ENCODE peak calls at places on chromosomes 12 and 14, in eight cellular contexts. One of them, this sample, is unnamed.

GRCh38 chr14:66735853-66736252 is 227.9 kb downstream of the GPHN start:
- DNase-seq in A549: no peak
- DNase-seq in SK-N-SH: no peak
- DNase-seq in HepG2: no peak
- DNase-seq in transverse colon: no peak
- DNase-seq in ovary: no peak
- DNase-seq in K562: no peak
- DNase-seq in suprapubic skin: no peak
- DNase-seq in this sample: no peak

GRCh38 chr12:127550271-127550670 is 716.7 kb upstream of the TMEM132C start:
- DNase-seq in A549: no peak
- DNase-seq in SK-N-SH: no peak
- DNase-seq in HepG2: no peak
- DNase-seq in transverse colon: no peak
- DNase-seq in ovary: no peak
- DNase-seq in K562: no peak
- DNase-seq in suprapubic skin: no peak
- DNase-seq in this sample: no peak

GRCh38 chr14:69087061-69087461 is 65.9 kb downstream of the DCAF5 start:
- DNase-seq in A549: no peak
- DNase-seq in SK-N-SH: no peak
- DNase-seq in HepG2: no peak
- DNase-seq in transverse colon: no peak
- DNase-seq in ovary: no peak
- DNase-seq in K562: no peak
- DNase-seq in suprapubic skin: no peak
- DNase-seq in this sample: no peak

GRCh38 chr12:93441111-93441616 is 583 bp downstream of the UBE2N start:
- DNase-seq in A549: peak
- DNase-seq in SK-N-SH: peak
- DNase-seq in HepG2: no peak
- DNase-seq in transverse colon: peak
- DNase-seq in ovary: peak
- DNase-seq in K562: peak
- DNase-seq in suprapubic skin: peak
- DNase-seq in this sample: peak

GRCh38 chr14:105701456-105702274 is 175.3 kb downstream of the TMEM121 start:
- DNase-seq in A549: no peak
- DNase-seq in SK-N-SH: no peak
- DNase-seq in HepG2: no peak
- DNase-seq in transverse colon: no peak
- DNase-seq in ovary: no peak
- DNase-seq in K562: no peak
- DNase-seq in suprapubic skin: no peak
- DNase-seq in this sample: no peak

GRCh38 chr14:61476737-61477410 is 155.5 kb downstream of the PRKCH start:
- DNase-seq in A549: peak
- DNase-seq in SK-N-SH: peak
- DNase-seq in HepG2: no peak
- DNase-seq in transverse colon: peak
- DNase-seq in ovary: no peak
- DNase-seq in K562: peak
- DNase-seq in suprapubic skin: no peak
- DNase-seq in this sample: peak

GRCh38 chr12:30989754-30990153 is 63.2 kb downstream of the TSPAN11 start:
- DNase-seq in A549: peak
- DNase-seq in SK-N-SH: peak
- DNase-seq in HepG2: peak
- DNase-seq in transverse colon: peak
- DNase-seq in ovary: no peak
- DNase-seq in K562: peak
- DNase-seq in suprapubic skin: no peak
- DNase-seq in this sample: no peak

GRCh38 chr14:76407449-76408150 is 31.7 kb downstream of the ESRRB start:
- DNase-seq in A549: no peak
- DNase-seq in SK-N-SH: no peak
- DNase-seq in HepG2: no peak
- DNase-seq in transverse colon: no peak
- DNase-seq in ovary: no peak
- DNase-seq in K562: no peak
- DNase-seq in suprapubic skin: no peak
- DNase-seq in this sample: no peak

GRCh38 chr12:29158364-29158763 is 9.3 kb downstream of the FAR2 start:
- DNase-seq in A549: no peak
- DNase-seq in SK-N-SH: no peak
- DNase-seq in HepG2: no peak
- DNase-seq in transverse colon: no peak
- DNase-seq in ovary: no peak
- DNase-seq in K562: no peak
- DNase-seq in suprapubic skin: no peak
- DNase-seq in this sample: no peak

GRCh38 chr12:12487490-12487889 is 75.2 kb downstream of the DUSP16 start:
- DNase-seq in A549: no peak
- DNase-seq in SK-N-SH: no peak
- DNase-seq in HepG2: no peak
- DNase-seq in transverse colon: no peak
- DNase-seq in ovary: no peak
- DNase-seq in K562: no peak
- DNase-seq in suprapubic skin: no peak
- DNase-seq in this sample: no peak

GRCh38 chr12:60529261-60529660 is 933.4 kb downstream of the SLC16A7 start:
- DNase-seq in A549: no peak
- DNase-seq in SK-N-SH: no peak
- DNase-seq in HepG2: no peak
- DNase-seq in transverse colon: no peak
- DNase-seq in ovary: no peak
- DNase-seq in K562: no peak
- DNase-seq in suprapubic skin: no peak
- DNase-seq in this sample: no peak

GRCh38 chr12:57215668-57216013 is 953 bp upstream of the NXPH4 start:
- DNase-seq in A549: no peak
- DNase-seq in SK-N-SH: no peak
- DNase-seq in HepG2: no peak
- DNase-seq in transverse colon: no peak
- DNase-seq in ovary: no peak
- DNase-seq in K562: no peak
- DNase-seq in suprapubic skin: no peak
- DNase-seq in this sample: no peak

GRCh38 chr12:24911284-24911791 is 37.6 kb downstream of the BCAT1 start:
- DNase-seq in A549: no peak
- DNase-seq in SK-N-SH: no peak
- DNase-seq in HepG2: peak
- DNase-seq in transverse colon: no peak
- DNase-seq in ovary: no peak
- DNase-seq in K562: peak
- DNase-seq in suprapubic skin: no peak
- DNase-seq in this sample: no peak

GRCh38 chr12:117875652-117876491 is 92.9 kb downstream of the KSR2 start:
- DNase-seq in A549: no peak
- DNase-seq in SK-N-SH: peak
- DNase-seq in HepG2: no peak
- DNase-seq in transverse colon: no peak
- DNase-seq in ovary: no peak
- DNase-seq in K562: peak
- DNase-seq in suprapubic skin: no peak
- DNase-seq in this sample: no peak

GRCh38 chr14:24673059-24673458 is 39.1 kb upstream of the GZMB start:
- DNase-seq in A549: no peak
- DNase-seq in SK-N-SH: no peak
- DNase-seq in HepG2: no peak
- DNase-seq in transverse colon: no peak
- DNase-seq in ovary: no peak
- DNase-seq in K562: no peak
- DNase-seq in suprapubic skin: no peak
- DNase-seq in this sample: no peak

GRCh38 chr12:105775351-105775750 is 363.4 kb downstream of the NUAK1 start:
- DNase-seq in A549: no peak
- DNase-seq in SK-N-SH: no peak
- DNase-seq in HepG2: no peak
- DNase-seq in transverse colon: no peak
- DNase-seq in ovary: no peak
- DNase-seq in K562: peak
- DNase-seq in suprapubic skin: no peak
- DNase-seq in this sample: no peak

GRCh38 chr14:30296956-30297405 is 262.0 kb upstream of the G2E3 start:
- DNase-seq in A549: no peak
- DNase-seq in SK-N-SH: no peak
- DNase-seq in HepG2: no peak
- DNase-seq in transverse colon: no peak
- DNase-seq in ovary: no peak
- DNase-seq in K562: peak
- DNase-seq in suprapubic skin: no peak
- DNase-seq in this sample: no peak

GRCh38 chr12:103639983-103640382 is 52.9 kb downstream of the STAB2 start:
- DNase-seq in A549: no peak
- DNase-seq in SK-N-SH: no peak
- DNase-seq in HepG2: no peak
- DNase-seq in transverse colon: no peak
- DNase-seq in ovary: no peak
- DNase-seq in K562: no peak
- DNase-seq in suprapubic skin: no peak
- DNase-seq in this sample: no peak

GRCh38 chr14:72366619-72367018 is 434.4 kb downstream of the RGS6 start:
- DNase-seq in A549: no peak
- DNase-seq in SK-N-SH: no peak
- DNase-seq in HepG2: no peak
- DNase-seq in transverse colon: no peak
- DNase-seq in ovary: no peak
- DNase-seq in K562: no peak
- DNase-seq in suprapubic skin: no peak
- DNase-seq in this sample: no peak

GRCh38 chr12:108589028-108589839 is 8.7 kb downstream of the TMEM119 start:
- DNase-seq in A549: no peak
- DNase-seq in SK-N-SH: peak
- DNase-seq in HepG2: no peak
- DNase-seq in transverse colon: no peak
- DNase-seq in ovary: no peak
- DNase-seq in K562: no peak
- DNase-seq in suprapubic skin: no peak
- DNase-seq in this sample: no peak

GRCh38 chr12:45304514-45305178 is 88.8 kb downstream of the ANO6 start:
- DNase-seq in A549: no peak
- DNase-seq in SK-N-SH: no peak
- DNase-seq in HepG2: no peak
- DNase-seq in transverse colon: no peak
- DNase-seq in ovary: no peak
- DNase-seq in K562: no peak
- DNase-seq in suprapubic skin: no peak
- DNase-seq in this sample: no peak
- H3K27ac ChIP-seq in A549: no peak
- H3K27ac ChIP-seq in SK-N-SH: no peak
- H3K27ac ChIP-seq in HepG2: no peak
- H3K27ac ChIP-seq in transverse colon: peak
- H3K27ac ChIP-seq in ovary: peak
- H3K27ac ChIP-seq in K562: no peak
- H3K27ac ChIP-seq in suprapubic skin: peak
- H3K27ac ChIP-seq in this sample: peak

GRCh38 chr12:124754949-124755800 is 108.5 kb downstream of the SCARB1 start:
- DNase-seq in A549: no peak
- DNase-seq in SK-N-SH: peak
- DNase-seq in HepG2: no peak
- DNase-seq in transverse colon: peak
- DNase-seq in ovary: peak
- DNase-seq in K562: no peak
- DNase-seq in suprapubic skin: peak
- DNase-seq in this sample: peak
- TF ChIP-seq EP300 in A549: no peak
- TF ChIP-seq EP300 in SK-N-SH: no peak
- TF ChIP-seq EP300 in HepG2: no peak
- TF ChIP-seq EP300 in transverse colon: peak
- TF ChIP-seq EP300 in ovary: no peak
- TF ChIP-seq EP300 in K562: no peak
- TF ChIP-seq EP300 in suprapubic skin: peak
- TF ChIP-seq EP300 in this sample: peak

GRCh38 chr14:23055621-23056256 is 1.6 kb downstream of the CDH24 start:
- DNase-seq in A549: no peak
- DNase-seq in SK-N-SH: peak
- DNase-seq in HepG2: no peak
- DNase-seq in transverse colon: no peak
- DNase-seq in ovary: peak
- DNase-seq in K562: no peak
- DNase-seq in suprapubic skin: no peak
- DNase-seq in this sample: no peak
- H3K4me3 ChIP-seq in A549: no peak
- H3K4me3 ChIP-seq in SK-N-SH: peak
- H3K4me3 ChIP-seq in HepG2: no peak
- H3K4me3 ChIP-seq in transverse colon: no peak
- H3K4me3 ChIP-seq in ovary: no peak
- H3K4me3 ChIP-seq in K562: no peak
- H3K4me3 ChIP-seq in suprapubic skin: peak
- H3K4me3 ChIP-seq in this sample: no peak

DNA sequence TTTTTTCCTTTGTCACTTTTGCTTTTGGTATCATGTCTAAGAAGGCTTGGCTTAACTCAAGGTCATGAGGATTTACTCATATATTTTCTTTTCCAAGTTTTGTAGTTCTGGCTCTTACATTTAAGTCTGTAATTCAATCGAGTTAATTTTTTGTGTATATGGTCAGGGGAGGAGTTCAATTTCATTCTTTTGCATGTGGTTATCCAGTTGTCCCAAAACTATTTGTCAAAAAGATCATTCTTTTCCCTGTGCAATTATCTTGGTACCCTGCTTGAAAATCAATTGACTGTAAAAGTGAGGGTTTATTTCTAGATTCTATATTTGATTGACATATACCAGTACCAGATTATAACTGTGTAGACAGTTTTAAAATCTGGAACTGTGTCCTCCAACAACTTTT is 10.2 kb downstream of the USP15 start:
- DNase-seq in A549: no peak
- DNase-seq in SK-N-SH: no peak
- DNase-seq in HepG2: no peak
- DNase-seq in transverse colon: no peak
- DNase-seq in ovary: no peak
- DNase-seq in K562: no peak
- DNase-seq in suprapubic skin: no peak
- DNase-seq in this sample: no peak
- H3K27ac ChIP-seq in A549: no peak
- H3K27ac ChIP-seq in SK-N-SH: no peak
- H3K27ac ChIP-seq in HepG2: no peak
- H3K27ac ChIP-seq in transverse colon: no peak
- H3K27ac ChIP-seq in ovary: no peak
- H3K27ac ChIP-seq in K562: peak
- H3K27ac ChIP-seq in suprapubic skin: no peak
- H3K27ac ChIP-seq in this sample: no peak

This sample was measured in stomach.